ENCODE peak calls at places on chromosomes 5 and 9, in seven cellular contexts. Q is mammary epithelial cell; X is left lobe of liver; I is activated T-helper 2 cell treated with anti-CD3 and anti-CD28 coated beads, Interferon-gamma antibody, Interleukin-2, Interleukin-4, amounts not matched to agents 10 μg/mL and 5 μg/mL and 100 μg/mL, durations not matched to agents 14 hours and 24 hours and 36 hours; M is tibial nerve; W is WTC11; F is frontal cortex. E is an unnamed sample.

GRCh38 chr9:94139672-94140417 is 55.6 kb downstream of the PTPDC1 start:
- DNase-seq in F (no peak), M (peak; percentile 85), W (no peak), I (no peak), X (peak; percentile 51), Q (peak; percentile 84), E (no peak)

GRCh38 chr5:151098185-151098813 is 17.5 kb upstream of the TNIP1 start:
- DNase-seq in X (no peak), M (no peak), F (no peak), W (no peak), I (no peak), Q (no peak), E (no peak)

GRCh38 chr5:160843240-160843639 is 8.8 kb downstream of the ATP10B start:
- DNase-seq in I (no peak), M (no peak), W (no peak), F (no peak), Q (no peak), X (no peak), E (no peak)

GRCh38 chr9:137314561-137315560 is 12.8 kb upstream of the NRARP start:
- DNase-seq in M (no peak), W (no peak), I (no peak), X (peak; percentile 45), F (peak; percentile 48), Q (no peak), E (peak; percentile 14)

GRCh38 chr9:99903393-99903792 is 3.1 kb upstream of the STX17 start:
- DNase-seq in M (no peak), I (no peak), F (no peak), Q (no peak), X (no peak), W (no peak), E (no peak)

GRCh38 chr9:104774132-104774531 is 10.2 kb downstream of the NIPSNAP3B start:
- DNase-seq in I (no peak), M (no peak), Q (no peak), F (no peak), W (no peak), X (no peak), E (no peak)

GRCh38 chr5:124512236-124512635 is 234.2 kb downstream of the ZNF608 start:
- DNase-seq in M (no peak), X (no peak), Q (no peak), W (no peak), I (no peak), F (no peak), E (no peak)

GRCh38 chr5:33929925-33930690 is 6.1 kb upstream of the RXFP3 start:
- DNase-seq in W (no peak), X (no peak), F (no peak), M (no peak), Q (peak; percentile 50), I (no peak), E (no peak)

GRCh38 chr5:9034671-9035070 is 511.2 kb downstream of the SEMA5A start:
- DNase-seq in W (no peak), X (no peak), I (no peak), M (no peak), F (no peak), Q (peak; percentile 55), E (no peak)

GRCh38 chr9:137084526-137084925 is 2.3 kb upstream of the MAN1B1 start:
- DNase-seq in Q (peak; percentile 70), W (no peak), F (no peak), I (no peak), X (no peak), M (no peak), E (no peak)

GRCh38 chr5:124891179-124891578 is 144.7 kb upstream of the ZNF608 start:
- DNase-seq in I (no peak), M (no peak), F (no peak), W (no peak), Q (no peak), X (no peak), E (no peak)

E was measured in memory B cell.